ENCODE peak calls at places on chromosomes 12 and 14, in seven cellular contexts. U is mesenchymal stem cell, Z is IMR-90, T is H9, V is H1, O is trophoblast cell, C is mesendoderm. K is an unnamed sample.

GRCh38 chr12:95574799-95575452 is 23.6 kb upstream of the USP44 start:
- DNase-seq in T (no peak), C (peak), Z (peak), U (peak), O (peak), V (no peak), K (no peak)

GRCh38 chr12:69239922-69240624 is 704 bp downstream of the CPSF6 start:
- DNase-seq in T (peak), U (peak), V (no peak), Z (peak), O (peak), C (peak), K (peak)

GRCh38 chr14:32217301-32217700 is 14.2 kb upstream of the RNU6-8 start:
- DNase-seq in U (no peak), C (no peak), Z (no peak), O (no peak), V (no peak), T (no peak), K (no peak)

GRCh38 chr14:67526676-67527459 is 6.2 kb upstream of the PLEKHH1 start:
- DNase-seq in V (no peak), C (peak), O (peak), U (peak), Z (peak), T (peak), K (no peak)

GRCh38 chr12:68361953-68362352 is 29.8 kb upstream of the MDM1 start:
- DNase-seq in V (no peak), Z (no peak), U (no peak), O (no peak), C (no peak), T (no peak), K (no peak)

GRCh38 chr14:103453791-103454190 is 68.6 kb downstream of the MARK3 start:
- DNase-seq in C (no peak), U (no peak), T (no peak), O (peak), V (no peak), Z (no peak), K (no peak)

GRCh38 chr14:73188501-73188903 is 48.8 kb upstream of the PAPLN start:
- DNase-seq in U (peak), Z (peak), V (no peak), T (no peak), O (peak), C (no peak), K (no peak)

GRCh38 chr12:116490481-116490880 is 68.7 kb upstream of the MAP1LC3B2 start:
- DNase-seq in C (no peak), O (no peak), V (no peak), Z (peak), T (no peak), U (peak), K (no peak)

GRCh38 chr12:46473634-46474201 is 101.1 kb upstream of the SLC38A2 start:
- DNase-seq in V (no peak), O (peak), C (peak), U (peak), T (no peak), Z (peak), K (no peak)

GRCh38 chr12:4289334-4289878 is 15.8 kb downstream of the CCND2 start:
- DNase-seq in C (no peak), T (no peak), Z (no peak), U (no peak), V (no peak), O (no peak), K (no peak)

GRCh38 chr12:38662851-38663250 is 242.5 kb downstream of the CPNE8 start:
- DNase-seq in C (no peak), Z (no peak), V (no peak), O (no peak), U (no peak), T (no peak), K (no peak)

GRCh38 chr14:60327447-60328331 is 78.7 kb downstream of the PPM1A start:
- DNase-seq in C (peak), U (no peak), Z (peak), O (peak), V (no peak), T (peak), K (no peak)

GRCh38 chr12:11827096-11827841 is 177.8 kb downstream of the ETV6 start:
- DNase-seq in C (peak), Z (no peak), U (peak), T (peak), O (peak), V (no peak), K (peak)

GRCh38 chr14:97578982-97579381 is 781.8 kb downstream of the VRK1 start:
- DNase-seq in O (no peak), Z (no peak), U (no peak), V (no peak), T (no peak), C (no peak), K (no peak)

GRCh38 chr14:104582649-104583048 is 3.1 kb downstream of the C14orf180 start:
- DNase-seq in T (no peak), U (no peak), V (no peak), Z (no peak), O (peak), C (no peak), K (no peak)

GRCh38 chr12:7136676-7137075 is 6.5 kb downstream of the CLSTN3 start:
- DNase-seq in V (no peak), O (no peak), T (no peak), C (no peak), U (no peak), Z (no peak), K (no peak)

GRCh38 chr12:90020006-90020405 is 311.4 kb upstream of the ATP2B1 start:
- DNase-seq in Z (peak), T (no peak), V (no peak), O (no peak), C (no peak), U (no peak), K (no peak)

GRCh38 chr14:70658899-70659298 is 17.2 kb downstream of the TTC9 start:
- DNase-seq in V (no peak), C (no peak), O (no peak), U (no peak), T (no peak), Z (no peak), K (no peak)

GRCh38 chr12:108854055-108854452 is 3.3 kb downstream of the SSH1 start:
- DNase-seq in V (no peak), C (peak), Z (peak), O (peak), T (no peak), U (peak), K (no peak)

GRCh38 chr14:90781344-90781761 is 34.9 kb downstream of the TTC7B start:
- DNase-seq in V (no peak), U (peak), Z (peak), C (no peak), T (no peak), O (no peak), K (no peak)

GRCh38 chr12:116863275-116863767 is 17.9 kb downstream of the HRK start:
- DNase-seq in Z (peak), C (peak), O (peak), U (peak), V (peak), T (peak), K (no peak)

GRCh38 chr12:112239020-112239419 is 113.7 kb downstream of the TRAFD1 start:
- DNase-seq in Z (no peak), T (no peak), V (no peak), U (no peak), C (no peak), O (no peak), K (no peak)

GRCh38 chr14:86540636-86541247 is 1010.8 kb downstream of the FLRT2 start:
- DNase-seq in T (no peak), C (no peak), Z (no peak), V (no peak), O (no peak), U (no peak), K (no peak)

GRCh38 chr12:40226652-40227051 is 1.9 kb downstream of the LRRK2 start:
- DNase-seq in T (no peak), U (no peak), C (no peak), O (peak), Z (peak), V (no peak), K (no peak)

GRCh38 chr12:19946549-19946948 is 421.8 kb upstream of the PDE3A start:
- DNase-seq in C (no peak), V (no peak), O (peak), T (no peak), U (peak), Z (peak), K (no peak)

GRCh38 chr12:41466762-41467270 is 278.7 kb downstream of the PDZRN4 start:
- DNase-seq in O (peak), Z (no peak), V (no peak), C (peak), T (peak), U (no peak), K (no peak)

GRCh38 chr12:50927766-50928224 is 24.5 kb upstream of the HIGD1C start:
- DNase-seq in T (no peak), V (no peak), C (no peak), Z (no peak), U (no peak), O (no peak), K (no peak)

GRCh38 chr14:72270341-72270740 is 338.1 kb downstream of the RGS6 start:
- DNase-seq in V (no peak), C (no peak), Z (no peak), U (no peak), T (no peak), O (no peak), K (no peak)

GRCh38 chr12:41531147-41531829 is 343.2 kb downstream of the PDZRN4 start:
- DNase-seq in O (no peak), U (no peak), T (no peak), Z (peak), C (no peak), V (no peak), K (no peak)

GRCh38 chr12:42109031-42109430 is 35.6 kb downstream of the GXYLT1 start:
- DNase-seq in V (no peak), T (no peak), O (no peak), Z (no peak), C (no peak), U (no peak), K (no peak)

GRCh38 chr12:11793896-11794295 is 144.4 kb downstream of the ETV6 start:
- DNase-seq in Z (peak), T (no peak), O (no peak), U (no peak), V (no peak), C (no peak), K (no peak)

GRCh38 chr14:68796418-68797101 is 3.7 kb upstream of the ZFP36L1 start:
- DNase-seq in O (peak), T (no peak), C (peak), U (peak), Z (no peak), V (no peak), K (no peak)

GRCh38 chr14:68794856-68795601 is 2.2 kb upstream of the ZFP36L1 start:
- DNase-seq in O (peak), Z (peak), C (peak), U (peak), T (no peak), V (no peak), K (no peak)

GRCh38 chr14:68795602-68796417 is 2.9 kb upstream of the ZFP36L1 start:
- DNase-seq in U (peak), V (peak), O (peak), C (peak), Z (peak), T (peak), K (no peak)

GRCh38 chr14:68798621-68799020 is 5.8 kb upstream of the ZFP36L1 start:
- DNase-seq in C (no peak), T (no peak), Z (no peak), V (no peak), O (peak), U (no peak), K (no peak)

GRCh38 chr14:68797180-68797670 is 4.4 kb upstream of the ZFP36L1 start:
- DNase-seq in C (peak), V (peak), U (no peak), O (peak), T (peak), Z (no peak), K (no peak)
- H3K4ac ChIP-seq in C (peak), V (peak), U (peak), O (no peak), T (no peak), Z (peak), K (no peak)

GRCh38 chr12:80509781-80510556 is 65.9 kb downstream of the PTPRQ start:
- DNase-seq in C (no peak), O (peak), U (peak), V (no peak), Z (peak), T (no peak), K (no peak)
- H3K4ac ChIP-seq in C (no peak), O (no peak), U (no peak), V (no peak), Z (peak), T (no peak), K (no peak)

DNA sequence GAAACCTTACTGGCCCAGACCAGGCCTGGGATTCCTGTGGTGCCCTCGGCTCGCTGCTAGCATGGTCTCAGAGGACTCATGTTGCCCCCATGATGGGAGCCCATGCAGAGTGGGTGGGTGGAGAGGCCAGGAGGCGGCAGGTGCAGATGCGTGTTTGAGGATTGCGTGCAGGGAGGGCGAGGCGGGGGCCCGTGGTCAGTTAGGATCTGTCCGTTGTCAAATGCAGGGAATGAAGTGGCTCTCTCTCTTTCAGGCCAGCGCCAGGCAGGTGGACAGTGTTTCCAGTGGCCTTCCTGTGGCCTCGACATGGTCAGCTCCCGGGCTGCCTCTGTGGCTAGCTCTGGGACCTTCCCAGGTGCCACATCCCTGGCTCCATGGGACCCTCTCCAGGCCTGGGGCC is 39.3 kb upstream of the DLK1 start:
- DNase-seq in O (no peak), C (no peak), T (no peak), V (no peak), U (no peak), Z (no peak), K (no peak)
- H3K4ac ChIP-seq in O (no peak), C (no peak), T (no peak), V (no peak), U (peak), Z (no peak), K (peak)

GRCh38 chr12:124560519-124560918 is 6.9 kb downstream of the NCOR2 start:
- DNase-seq in T (no peak), U (no peak), Z (no peak), C (no peak), O (no peak), V (no peak), K (no peak)

GRCh38 chr12:124557518-124558223 is 9.7 kb downstream of the NCOR2 start:
- DNase-seq in U (no peak), O (no peak), V (no peak), T (peak), C (no peak), Z (no peak), K (no peak)

GRCh38 chr12:124558298-124558697 is 9.1 kb downstream of the NCOR2 start:
- DNase-seq in O (no peak), C (no peak), T (no peak), U (no peak), Z (no peak), V (no peak), K (no peak)

GRCh38 chr12:124561231-124561630 is 6.2 kb downstream of the NCOR2 start:
- DNase-seq in C (no peak), U (no peak), V (no peak), O (no peak), T (no peak), Z (no peak), K (no peak)

DNA sequence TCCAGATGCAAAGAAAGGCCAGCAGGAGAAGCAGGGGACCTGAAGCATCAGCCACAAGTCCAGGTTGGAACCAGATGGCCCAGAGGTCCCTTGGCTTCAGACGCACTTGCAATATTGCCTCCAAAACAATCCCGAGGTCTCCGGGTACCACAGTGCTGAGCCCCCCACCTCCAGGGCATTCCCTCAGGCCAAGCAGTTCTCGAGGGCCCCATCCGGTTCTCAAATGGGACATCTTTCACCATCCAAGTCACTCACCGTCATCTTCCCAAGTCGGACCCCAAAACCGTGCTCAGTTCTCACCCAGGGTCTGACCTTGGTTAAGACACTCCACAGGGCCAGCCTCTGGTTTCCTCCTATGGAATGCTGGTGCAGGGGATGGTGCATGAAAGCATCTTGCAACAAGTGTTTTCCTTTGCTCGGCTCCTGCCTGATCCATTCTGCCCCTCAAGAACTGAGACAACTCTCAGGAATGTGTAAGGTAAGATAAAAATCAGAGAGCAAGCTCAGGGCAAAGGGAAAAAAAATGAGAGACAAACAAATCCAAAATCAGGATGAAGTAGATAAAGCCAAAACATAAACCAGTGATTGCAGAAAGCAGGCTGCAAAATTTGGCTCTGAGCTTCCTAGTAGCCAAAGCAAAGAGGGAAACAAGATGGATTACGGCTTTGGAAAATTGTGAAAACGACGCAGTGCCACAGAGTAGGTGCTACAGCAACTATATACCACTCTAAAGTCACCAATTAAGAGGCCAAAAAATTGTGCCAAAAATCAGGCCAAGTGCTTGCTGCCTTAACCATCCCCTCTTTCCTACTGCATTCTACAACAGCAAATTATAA is 8.0 kb downstream of the NCOR2 start:
- DNase-seq in U (no peak), V (no peak), T (no peak), Z (no peak), C (no peak), O (peak), K (no peak)
- H3K4ac ChIP-seq in U (no peak), V (no peak), T (no peak), Z (no peak), C (no peak), O (peak), K (no peak)

DNA sequence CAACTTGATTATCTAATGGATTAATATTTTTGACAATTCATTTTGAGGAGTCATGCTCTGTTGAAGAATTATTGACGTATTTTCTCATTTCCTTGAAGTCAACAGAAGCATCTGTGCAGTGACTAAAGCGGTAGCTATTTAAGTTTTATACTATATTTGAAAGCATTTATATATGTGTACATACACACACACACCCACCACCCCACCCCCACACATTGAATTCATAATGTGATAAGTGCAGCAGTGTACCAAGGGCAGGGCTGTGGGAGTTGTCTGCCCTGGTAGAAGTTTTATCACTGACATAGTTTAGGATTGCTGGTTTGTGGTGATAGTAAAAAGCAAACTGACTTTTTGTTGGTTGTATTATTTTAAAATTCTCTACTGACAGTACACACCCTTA is 39.1 kb downstream of the GAS2L3 start:
- DNase-seq in Z (no peak), O (no peak), V (no peak), C (no peak), U (no peak), T (no peak), K (no peak)
- H3K4ac ChIP-seq in Z (no peak), O (no peak), V (no peak), C (no peak), U (no peak), T (no peak), K (no peak)

DNA sequence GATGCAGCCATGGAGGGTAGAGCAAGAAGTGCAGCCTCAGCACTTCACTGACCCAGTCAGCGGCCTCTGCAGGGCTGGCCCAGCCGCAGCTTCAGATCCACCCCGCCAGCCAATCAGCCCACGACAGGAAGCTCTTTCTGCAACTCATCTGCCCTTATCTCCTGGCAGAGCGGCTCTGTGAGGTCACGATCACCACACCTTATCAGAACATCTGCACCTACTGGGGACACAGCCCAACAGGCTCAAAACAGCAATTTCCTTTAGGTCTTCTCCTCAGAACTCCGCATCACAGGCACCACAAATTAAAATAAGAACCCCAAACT is 287.3 kb downstream of the BCL11B start:
- DNase-seq in Z (no peak), U (no peak), V (no peak), T (no peak), O (no peak), C (peak), K (no peak)
- H3K4ac ChIP-seq in Z (no peak), U (no peak), V (no peak), T (no peak), O (no peak), C (no peak), K (no peak)

GRCh38 chr12:23503544-23503943 is 445.9 kb downstream of the SOX5 start:
- DNase-seq in O (no peak), C (peak), U (no peak), T (no peak), Z (no peak), V (no peak), K (no peak)
- H3K4ac ChIP-seq in O (no peak), C (peak), U (no peak), T (no peak), Z (no peak), V (no peak), K (no peak)

GRCh38 chr14:93017341-93017797 is 94.4 kb downstream of the CHGA start:
- DNase-seq in T (no peak), C (no peak), U (no peak), O (no peak), V (no peak), Z (no peak), K (no peak)

GRCh38 chr14:93015039-93015438 is 92.1 kb downstream of the CHGA start:
- DNase-seq in O (no peak), T (no peak), V (no peak), Z (no peak), C (no peak), U (no peak), K (no peak)

GRCh38 chr14:93016275-93016845 is 93.4 kb downstream of the CHGA start:
- DNase-seq in O (no peak), T (no peak), Z (no peak), U (no peak), C (no peak), V (no peak), K (no peak)

GRCh38 chr14:93014038-93015023 is 91.4 kb downstream of the CHGA start:
- DNase-seq in Z (no peak), T (no peak), O (no peak), C (no peak), V (no peak), U (no peak), K (no peak)

DNA sequence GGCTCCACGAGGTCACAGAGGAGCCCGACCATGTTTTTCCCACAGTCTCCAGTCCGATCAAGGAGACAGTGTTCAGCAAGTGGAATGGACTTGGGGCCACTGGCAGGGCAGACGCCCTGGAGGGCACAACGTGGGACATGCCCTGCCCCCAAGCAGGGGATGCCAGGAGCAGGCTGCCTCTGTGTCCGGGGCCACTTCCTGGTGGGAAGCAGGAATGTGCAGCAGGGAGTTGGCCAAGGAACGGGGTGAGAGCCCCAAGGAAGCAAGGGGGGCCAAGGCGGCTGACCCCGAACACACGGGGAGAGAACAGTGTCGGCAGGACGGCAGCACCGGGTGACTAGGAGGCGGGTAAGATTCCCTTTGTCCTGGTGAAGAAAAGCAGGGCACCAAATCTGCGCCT is 92.6 kb downstream of the CHGA start:
- DNase-seq in U (no peak), Z (no peak), V (no peak), T (no peak), C (no peak), O (no peak), K (no peak)
- H3K4ac ChIP-seq in U (no peak), Z (no peak), V (no peak), T (no peak), C (no peak), O (no peak), K (no peak)

K was measured in neuronal stem cell.